ENCODE peak calls at places on chromosomes 3 and 15, in eight cellular contexts. One of them, this sample, is unnamed.

GRCh38 chr3:127071597-127072001 is 88.7 kb downstream of the PLXNA1 start:
- DNase-seq in endothelial cell: no peak
- DNase-seq in mucosa of gallbladder: no peak
- DNase-seq in Calu3: no peak
- DNase-seq in activated B cell treated with CpG ODN at 0.5 μM for 24 hours: no peak
- DNase-seq in amniotic stem cell: no peak
- DNase-seq in stomach: no peak
- DNase-seq in stimulated activated CD4-positive, alpha-beta T cell treated with anti-CD3 and anti-CD28 coated beads, Interleukin-12 subunit alpha, Interleukin-12 subunit beta, amount 100 ng/mL, for 48 hours: no peak
- DNase-seq in this sample: no peak

GRCh38 chr15:76222159-76222558 is 89.1 kb downstream of the ETFA start:
- DNase-seq in Calu3: no peak
- DNase-seq in endothelial cell: no peak
- DNase-seq in activated B cell treated with CpG ODN at 0.5 μM for 24 hours: no peak
- DNase-seq in stimulated activated CD4-positive, alpha-beta T cell treated with anti-CD3 and anti-CD28 coated beads, Interleukin-12 subunit alpha, Interleukin-12 subunit beta, amount 100 ng/mL, for 48 hours: no peak
- DNase-seq in mucosa of gallbladder: no peak
- DNase-seq in amniotic stem cell: no peak
- DNase-seq in stomach: no peak
- DNase-seq in this sample: no peak

GRCh38 chr3:113264249-113264648 is 52.9 kb downstream of the BOC start:
- DNase-seq in stimulated activated CD4-positive, alpha-beta T cell treated with anti-CD3 and anti-CD28 coated beads, Interleukin-12 subunit alpha, Interleukin-12 subunit beta, amount 100 ng/mL, for 48 hours: no peak
- DNase-seq in endothelial cell: no peak
- DNase-seq in activated B cell treated with CpG ODN at 0.5 μM for 24 hours: no peak
- DNase-seq in stomach: no peak
- DNase-seq in Calu3: no peak
- DNase-seq in mucosa of gallbladder: no peak
- DNase-seq in amniotic stem cell: no peak
- DNase-seq in this sample: no peak

GRCh38 chr15:72205896-72206676 is 8.5 kb upstream of the GRAMD2A start:
- DNase-seq in amniotic stem cell: no peak
- DNase-seq in endothelial cell: no peak
- DNase-seq in activated B cell treated with CpG ODN at 0.5 μM for 24 hours: no peak
- DNase-seq in stomach: no peak
- DNase-seq in Calu3: no peak
- DNase-seq in stimulated activated CD4-positive, alpha-beta T cell treated with anti-CD3 and anti-CD28 coated beads, Interleukin-12 subunit alpha, Interleukin-12 subunit beta, amount 100 ng/mL, for 48 hours: no peak
- DNase-seq in mucosa of gallbladder: no peak
- DNase-seq in this sample: no peak

GRCh38 chr15:73319460-73320245 is 49.1 kb downstream of the HCN4 start:
- DNase-seq in amniotic stem cell: no peak
- DNase-seq in stomach: no peak
- DNase-seq in Calu3: no peak
- DNase-seq in endothelial cell: no peak
- DNase-seq in mucosa of gallbladder: no peak
- DNase-seq in activated B cell treated with CpG ODN at 0.5 μM for 24 hours: no peak
- DNase-seq in stimulated activated CD4-positive, alpha-beta T cell treated with anti-CD3 and anti-CD28 coated beads, Interleukin-12 subunit alpha, Interleukin-12 subunit beta, amount 100 ng/mL, for 48 hours: no peak
- DNase-seq in this sample: no peak

GRCh38 chr3:130386604-130387263 is 41.3 kb downstream of the COL6A5 start:
- DNase-seq in endothelial cell: no peak
- DNase-seq in amniotic stem cell: no peak
- DNase-seq in mucosa of gallbladder: no peak
- DNase-seq in Calu3: peak; percentile 52
- DNase-seq in activated B cell treated with CpG ODN at 0.5 μM for 24 hours: no peak
- DNase-seq in stomach: no peak
- DNase-seq in stimulated activated CD4-positive, alpha-beta T cell treated with anti-CD3 and anti-CD28 coated beads, Interleukin-12 subunit alpha, Interleukin-12 subunit beta, amount 100 ng/mL, for 48 hours: no peak
- DNase-seq in this sample: no peak

GRCh38 chr3:16522820-16523219 is 9.3 kb upstream of the RFTN1 start:
- DNase-seq in stimulated activated CD4-positive, alpha-beta T cell treated with anti-CD3 and anti-CD28 coated beads, Interleukin-12 subunit alpha, Interleukin-12 subunit beta, amount 100 ng/mL, for 48 hours: no peak
- DNase-seq in stomach: no peak
- DNase-seq in activated B cell treated with CpG ODN at 0.5 μM for 24 hours: no peak
- DNase-seq in Calu3: no peak
- DNase-seq in endothelial cell: no peak
- DNase-seq in mucosa of gallbladder: no peak
- DNase-seq in amniotic stem cell: no peak
- DNase-seq in this sample: no peak

GRCh38 chr3:42802876-42803799 is 1.2 kb downstream of the HIGD1A start:
- DNase-seq in mucosa of gallbladder: no peak
- DNase-seq in stimulated activated CD4-positive, alpha-beta T cell treated with anti-CD3 and anti-CD28 coated beads, Interleukin-12 subunit alpha, Interleukin-12 subunit beta, amount 100 ng/mL, for 48 hours: no peak
- DNase-seq in stomach: no peak
- DNase-seq in activated B cell treated with CpG ODN at 0.5 μM for 24 hours: no peak
- DNase-seq in Calu3: no peak
- DNase-seq in endothelial cell: peak; percentile 31
- DNase-seq in amniotic stem cell: no peak
- DNase-seq in this sample: no peak

GRCh38 chr15:43420435-43420834 is 49.5 kb downstream of the TUBGCP4 start:
- DNase-seq in activated B cell treated with CpG ODN at 0.5 μM for 24 hours: no peak
- DNase-seq in endothelial cell: no peak
- DNase-seq in mucosa of gallbladder: no peak
- DNase-seq in stomach: no peak
- DNase-seq in amniotic stem cell: no peak
- DNase-seq in stimulated activated CD4-positive, alpha-beta T cell treated with anti-CD3 and anti-CD28 coated beads, Interleukin-12 subunit alpha, Interleukin-12 subunit beta, amount 100 ng/mL, for 48 hours: no peak
- DNase-seq in Calu3: no peak
- DNase-seq in this sample: no peak